ENCODE peak calls at places on chromosomes 2 and 18, in seven cellular contexts. P is GM23248; Z is H7; M is NCI-H1092 treated with DMSO at 0.1 percent for 48 hours; U is right cardiac atrium; X is stimulated activated CD4-positive, alpha-beta T cell treated with anti-CD3 and anti-CD28 coated beads, Interleukin-12 subunit alpha, Interleukin-12 subunit beta, amount 100 ng/mL, for 48 hours; R is cardiac muscle cell. C is an unnamed sample.

GRCh38 chr2:41970898-41971660 is 76.7 kb upstream of the PKDCC start:
- DNase-seq in P (peak), Z (no peak), M (no peak), U (no peak), X (no peak), R (peak), C (no peak)

GRCh38 chr18:34661464-34662087 is 48.5 kb upstream of the DTNA start:
- DNase-seq in P (peak), Z (peak), M (peak), U (no peak), X (no peak), R (peak), C (no peak)

GRCh38 chr2:44522846-44523245 is 161.1 kb downstream of the CAMKMT start:
- DNase-seq in P (no peak), Z (no peak), M (no peak), U (no peak), X (no peak), R (no peak), C (no peak)

GRCh38 chr18:26617151-26617554 is 68.8 kb upstream of the KCTD1 start:
- DNase-seq in P (peak), Z (no peak), M (no peak), U (no peak), X (no peak), R (peak), C (no peak)

GRCh38 chr2:205879362-205879761 is 197.1 kb downstream of the NRP2 start:
- DNase-seq in P (no peak), Z (no peak), M (peak), U (no peak), X (no peak), R (no peak), C (no peak)

GRCh38 chr18:75208055-75208835 is 694 bp downstream of the PTGR3 start:
- DNase-seq in P (peak), Z (peak), M (peak), U (peak), X (peak), R (peak), C (no peak)

GRCh38 chr18:7987284-7987976 is 420.3 kb downstream of the PTPRM start:
- DNase-seq in P (peak), Z (no peak), M (no peak), U (no peak), X (no peak), R (peak), C (no peak)

GRCh38 chr2:146873646-146874259 is 971.1 kb upstream of the ACVR2A start:
- DNase-seq in P (no peak), Z (no peak), M (no peak), U (no peak), X (no peak), R (no peak), C (no peak)

GRCh38 chr2:137693521-137693920 is 270.8 kb upstream of the HNMT start:
- DNase-seq in P (no peak), Z (no peak), M (no peak), U (no peak), X (no peak), R (no peak), C (no peak)

GRCh38 chr2:240551809-240552208 is 6.0 kb downstream of the ANKMY1 start:
- DNase-seq in P (no peak), Z (no peak), M (no peak), U (no peak), X (no peak), R (no peak), C (no peak)

GRCh38 chr2:218882866-218883366 is 2.3 kb downstream of the WNT10A start:
- DNase-seq in P (peak), Z (peak), M (no peak), U (no peak), X (no peak), R (no peak), C (no peak)

GRCh38 chr2:113754160-113754559 is 2.3 kb downstream of the SLC35F5 start:
- DNase-seq in P (no peak), Z (no peak), M (no peak), U (no peak), X (no peak), R (no peak), C (no peak)

GRCh38 chr2:29014811-29015414 is 33.8 kb downstream of the TOGARAM2 start:
- DNase-seq in P (peak), Z (peak), M (no peak), U (peak), X (peak), R (peak), C (no peak)

GRCh38 chr2:159942149-159942548 is 120.3 kb downstream of the PLA2R1 start:
- DNase-seq in P (no peak), Z (no peak), M (no peak), U (no peak), X (no peak), R (peak), C (no peak)

GRCh38 chr2:160963957-160964356 is 196.3 kb upstream of the TANK start:
- DNase-seq in P (peak), Z (no peak), M (no peak), U (no peak), X (no peak), R (peak), C (no peak)

GRCh38 chr2:218389333-218390150 is 7.5 kb downstream of the SLC11A1 start:
- DNase-seq in P (no peak), Z (no peak), M (no peak), U (no peak), X (no peak), R (no peak), C (no peak)

C was measured in LNCaP clone FGC.